ENCODE peak calls at places on chromosomes 11 and 22, in ten cellular contexts. H, L, O, S, M, Z, Y, R, F and T are unnamed samples. For H3K36me3, the result is how much of the 10 kb centered on the place peaks cover.

GRCh38 chr22:17213976-17214375 is 5.3 kb downstream of the ADA2 start:
- DNase-seq in H (peak), L (peak), O (peak), S (peak), M (peak), Z (peak), Y (no peak), R (peak), F (peak), T (peak)

GRCh38 chr11:82557274-82557673 is 176.4 kb downstream of the FAM181B start:
- DNase-seq in H (no peak), L (no peak), O (no peak), S (no peak), M (peak), Z (no peak), Y (no peak), R (no peak), F (peak), T (no peak)

GRCh38 chr11:19753451-19754041 is 40.9 kb downstream of the NAV2 start:
- DNase-seq in H (no peak), L (peak), O (peak), S (no peak), M (no peak), Z (no peak), Y (peak), R (peak), F (peak), T (no peak)

GRCh38 chr11:68872216-68873003 is 30.7 kb upstream of the CPT1A start:
- DNase-seq in H (no peak), L (no peak), O (peak), S (peak), M (no peak), Z (no peak), Y (no peak), R (peak), F (no peak), T (no peak)

GRCh38 chr22:16609548-16610261 is 17.1 kb upstream of the CCT8L2 start:
- DNase-seq in H (no peak), L (no peak), O (no peak), S (no peak), M (no peak), Z (no peak), Y (no peak), R (no peak), F (no peak), T (no peak)

GRCh38 chr11:133790995-133791394 is 54.3 kb downstream of the SPATA19 start:
- DNase-seq in H (no peak), L (no peak), O (no peak), S (no peak), M (no peak), Z (no peak), Y (no peak), R (no peak), F (no peak), T (no peak)

GRCh38 chr22:28904211-28904808 is 20.9 kb downstream of the ZNRF3 start:
- DNase-seq in H (no peak), L (no peak), O (no peak), S (peak), M (no peak), Z (no peak), Y (no peak), R (no peak), F (no peak), T (no peak)

GRCh38 chr11:3959015-3959917 is 103.8 kb downstream of the STIM1 start:
- DNase-seq in H (no peak), L (no peak), O (peak), S (peak), M (no peak), Z (no peak), Y (no peak), R (no peak), F (no peak), T (no peak)

GRCh38 chr11:56410801-56411200 is 1.7 kb upstream of the OR5AL1 start:
- DNase-seq in H (no peak), L (no peak), O (no peak), S (no peak), M (no peak), Z (no peak), Y (no peak), R (no peak), F (no peak), T (no peak)

GRCh38 chr22:37571258-37571991 is 8.5 kb downstream of the LGALS2 start:
- DNase-seq in H (no peak), L (no peak), O (no peak), S (no peak), M (no peak), Z (peak), Y (peak), R (no peak), F (no peak), T (no peak)

GRCh38 chr11:120302001-120302805 is 22.9 kb upstream of the TLCD5 start:
- DNase-seq in H (no peak), L (peak), O (no peak), S (no peak), M (no peak), Z (peak), Y (peak), R (peak), F (peak), T (no peak)

GRCh38 chr22:47114813-47115517 is 352.5 kb downstream of the TBC1D22A start:
- DNase-seq in H (no peak), L (no peak), O (no peak), S (no peak), M (no peak), Z (no peak), Y (no peak), R (no peak), F (no peak), T (no peak)

GRCh38 chr11:76035020-76035419 is 171.3 kb downstream of the WNT11 start:
- DNase-seq in H (no peak), L (no peak), O (no peak), S (no peak), M (no peak), Z (no peak), Y (no peak), R (no peak), F (no peak), T (no peak)

GRCh38 chr11:16924462-16924825 is 89.8 kb downstream of the PLEKHA7 start:
- DNase-seq in H (no peak), L (no peak), O (no peak), S (no peak), M (no peak), Z (no peak), Y (no peak), R (no peak), F (no peak), T (no peak)

GRCh38 chr11:44065851-44066731 is at the start of gene ACCS:
- DNase-seq in H (peak), L (peak), O (peak), S (peak), M (peak), Z (peak), Y (peak), R (peak), F (peak), T (peak)

GRCh38 chr11:126164781-126165180 is 46.7 kb downstream of the RPUSD4 start:
- DNase-seq in H (no peak), L (no peak), O (no peak), S (no peak), M (no peak), Z (no peak), Y (no peak), R (no peak), F (no peak), T (no peak)

GRCh38 chr11:86292912-86293606 is 9.0 kb upstream of the HIKESHI start:
- DNase-seq in H (no peak), L (no peak), O (no peak), S (no peak), M (no peak), Z (no peak), Y (no peak), R (no peak), F (no peak), T (no peak)

GRCh38 chr11:86537541-86538222 is 134.7 kb downstream of the ME3 start:
- DNase-seq in H (no peak), L (no peak), O (peak), S (peak), M (no peak), Z (no peak), Y (no peak), R (no peak), F (no peak), T (no peak)

GRCh38 chr11:121497176-121497995 is 44.6 kb upstream of the SORL1-AS1 start:
- DNase-seq in H (no peak), L (no peak), O (no peak), S (peak), M (no peak), Z (no peak), Y (no peak), R (no peak), F (no peak), T (no peak)

GRCh38 chr11:14908214-14908880 is 16.3 kb upstream of the CYP2R1 start:
- DNase-seq in H (no peak), L (no peak), O (peak), S (peak), M (no peak), Z (peak), Y (no peak), R (no peak), F (no peak), T (no peak)

GRCh38 chr22:17429516-17429915 is 60.3 kb downstream of the CECR2 start:
- DNase-seq in H (no peak), L (no peak), O (no peak), S (no peak), M (no peak), Z (no peak), Y (no peak), R (no peak), F (no peak), T (no peak)

GRCh38 chr22:19001204-19001603 is 65.1 kb upstream of the PRODH start:
- DNase-seq in H (no peak), L (no peak), O (no peak), S (no peak), M (no peak), Z (no peak), Y (no peak), R (no peak), F (no peak), T (no peak)

GRCh38 chr11:8056810-8057463 is 24.1 kb upstream of the TUB start:
- DNase-seq in H (no peak), L (peak), O (no peak), S (no peak), M (peak), Z (peak), Y (no peak), R (no peak), F (no peak), T (peak)

GRCh38 chr11:24593332-24593731 is 96.5 kb downstream of the LUZP2 start:
- DNase-seq in H (no peak), L (no peak), O (no peak), S (no peak), M (peak), Z (no peak), Y (no peak), R (no peak), F (no peak), T (no peak)

GRCh38 chr11:89489930-89490329 is 1.2 kb downstream of the NOX4 start:
- DNase-seq in H (no peak), L (no peak), O (no peak), S (no peak), M (no peak), Z (no peak), Y (no peak), R (no peak), F (no peak), T (no peak)

GRCh38 chr11:3916962-3917361 is 61.5 kb downstream of the STIM1 start:
- DNase-seq in H (no peak), L (no peak), O (no peak), S (no peak), M (no peak), Z (no peak), Y (no peak), R (no peak), F (no peak), T (no peak)

GRCh38 chr22:49609207-49609876 is 218.3 kb downstream of the BRD1 start:
- DNase-seq in H (no peak), L (no peak), O (no peak), S (no peak), M (peak), Z (peak), Y (no peak), R (peak), F (peak), T (no peak)

GRCh38 chr11:2797741-2798361 is 87.7 kb downstream of the CDKN1C start:
- DNase-seq in H (peak), L (peak), O (no peak), S (no peak), M (peak), Z (peak), Y (no peak), R (peak), F (peak), T (peak)

GRCh38 chr11:121967131-121967689 is 148.8 kb downstream of the BLID start:
- DNase-seq in H (no peak), L (no peak), O (no peak), S (no peak), M (no peak), Z (no peak), Y (no peak), R (no peak), F (no peak), T (no peak)

GRCh38 chr22:27370987-27371386 is 430.6 kb downstream of the MN1 start:
- DNase-seq in H (no peak), L (no peak), O (no peak), S (no peak), M (no peak), Z (no peak), Y (no peak), R (no peak), F (no peak), T (no peak)

GRCh38 chr11:7591107-7591894 is 77.5 kb downstream of the PPFIBP2 start:
- DNase-seq in H (no peak), L (no peak), O (no peak), S (no peak), M (no peak), Z (no peak), Y (no peak), R (no peak), F (no peak), T (no peak)

GRCh38 chr11:103525069-103525468 is 415.8 kb downstream of the DYNC2H1 start:
- DNase-seq in H (no peak), L (no peak), O (peak), S (peak), M (no peak), Z (no peak), Y (peak), R (no peak), F (no peak), T (no peak)

GRCh38 chr22:42388130-42388797 is 43.9 kb downstream of the NFAM1 start:
- DNase-seq in H (peak), L (no peak), O (no peak), S (peak), M (no peak), Z (peak), Y (peak), R (no peak), F (no peak), T (no peak)

GRCh38 chr11:15118431-15118830 is 3.7 kb downstream of the INSC start:
- DNase-seq in H (no peak), L (no peak), O (no peak), S (no peak), M (no peak), Z (no peak), Y (no peak), R (no peak), F (no peak), T (no peak)

DNA sequence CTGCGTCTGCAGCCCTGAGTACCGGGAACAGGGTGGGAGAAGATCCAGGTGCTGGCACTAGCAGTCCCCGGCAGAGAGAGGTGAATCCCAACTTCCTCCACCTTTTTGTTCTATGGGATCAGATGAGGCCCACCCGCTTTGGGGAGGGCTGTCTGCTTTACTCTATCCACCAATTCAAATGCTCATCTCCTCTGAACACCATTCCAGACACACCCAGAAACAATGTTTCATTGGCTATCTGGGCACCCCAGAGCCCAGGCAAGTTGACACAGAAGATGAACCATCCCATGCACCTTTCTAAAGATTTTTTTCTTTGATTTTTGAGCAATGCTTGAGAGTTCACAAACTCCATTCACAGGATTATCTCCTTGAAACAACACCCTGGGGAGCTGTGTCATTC is 78.0 kb downstream of the PARVB start:
- DNase-seq in H (no peak), L (no peak), O (no peak), S (no peak), M (no peak), Z (no peak), Y (no peak), R (no peak), F (no peak), T (no peak)
- H3K36me3 ChIP-seq in H (under half), L (under half), O (under half), S (under half), M (under half), Z (under half), Y (under half), R (under half), F (under half), T (under half)

GRCh38 chr11:59918987-59919589 is 19.1 kb upstream of the OOSP1 start:
- DNase-seq in H (peak), L (peak), O (peak), S (peak), M (peak), Z (peak), Y (peak), R (no peak), F (no peak), T (no peak)
- TF ChIP-seq CTCF in H (peak), L (peak), O (peak), S (peak), M (no peak), Z (peak), Y (peak), R (peak), F (peak), T (peak)

GRCh38 chr11:96905663-96906062 is 515.9 kb downstream of the JRKL start:
- DNase-seq in H (no peak), L (no peak), O (no peak), S (no peak), M (no peak), Z (no peak), Y (no peak), R (no peak), F (no peak), T (no peak)
- H3K36me3 ChIP-seq in H (under half), L (under half), O (under half), S (under half), M (under half), Z (under half), Y (under half), R (under half), F (under half), T (under half)

DNA sequence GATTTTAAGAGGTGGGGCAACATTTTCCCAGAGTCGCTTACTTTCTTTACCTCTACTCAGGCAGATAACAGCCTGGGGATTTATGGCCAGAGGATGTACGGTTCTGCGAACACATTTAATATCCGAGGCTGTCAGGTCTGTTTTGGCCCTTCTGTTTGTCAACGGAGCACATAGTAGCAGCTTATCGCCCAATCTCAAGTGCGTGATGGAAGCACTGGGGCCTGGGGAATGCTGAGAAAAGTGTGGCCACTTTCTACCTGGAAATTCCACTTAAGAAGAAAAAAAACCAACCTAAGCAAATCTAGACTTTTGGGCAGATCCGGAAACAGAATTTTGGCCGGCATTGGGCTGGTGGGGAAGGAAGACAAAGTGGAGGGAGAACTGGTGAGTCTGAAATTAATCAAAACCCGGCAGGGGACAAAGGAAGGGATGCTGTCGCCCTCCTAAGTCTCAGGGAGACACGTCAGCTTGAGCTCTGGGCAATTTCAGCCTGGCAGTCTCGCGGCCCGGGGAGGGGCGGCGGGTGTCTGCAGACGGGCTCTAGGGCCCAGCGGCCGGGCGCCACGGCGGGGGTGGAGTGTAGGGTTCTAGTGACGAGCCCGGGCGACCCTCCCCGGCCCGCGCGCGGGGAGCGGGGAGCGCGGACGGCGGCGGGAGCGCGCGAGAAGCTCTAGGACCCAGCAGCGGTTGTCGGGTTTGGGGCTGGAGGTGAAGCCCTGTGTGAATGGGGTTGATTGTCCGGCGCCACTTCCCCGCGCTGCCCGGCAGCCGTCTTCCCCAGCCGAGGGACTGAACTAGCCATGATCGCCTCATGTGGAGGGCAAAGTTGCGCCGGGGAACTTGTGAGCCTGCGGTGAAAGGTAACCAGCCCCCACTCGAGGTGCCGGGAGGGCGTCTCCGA is at the start of gene AMOTL1:
- DNase-seq in H (peak), L (peak), O (peak), S (peak), M (peak), Z (peak), Y (peak), R (peak), F (peak), T (peak)
- TF ChIP-seq CTCF in H (no peak), L (no peak), O (peak), S (no peak), M (no peak), Z (no peak), Y (no peak), R (peak), F (no peak), T (peak)

DNA sequence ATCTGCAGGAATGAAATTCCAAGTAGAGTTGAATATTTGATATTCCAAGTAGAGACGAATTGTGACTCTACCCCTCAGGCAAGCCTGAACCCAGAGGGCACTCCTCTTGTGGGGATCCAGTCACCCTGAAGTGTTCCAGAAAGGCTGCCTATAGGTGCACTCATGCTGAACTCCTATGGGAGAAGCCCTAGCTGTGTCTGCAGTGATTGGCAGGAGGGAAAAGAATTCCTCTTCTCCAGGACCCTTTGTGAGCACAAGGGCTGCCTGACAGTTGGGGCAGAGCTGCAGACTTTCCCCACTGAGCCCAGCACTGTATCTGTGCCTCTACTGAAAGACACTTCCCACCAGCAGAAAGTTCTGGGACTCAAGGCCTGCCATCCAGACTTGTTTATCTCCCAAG is 35.0 kb downstream of the BBOX1 start:
- DNase-seq in H (no peak), L (no peak), O (no peak), S (no peak), M (no peak), Z (no peak), Y (no peak), R (no peak), F (no peak), T (no peak)
- H3K36me3 ChIP-seq in H (under half), L (under half), O (under half), S (under half), M (under half), Z (under half), Y (under half), R (under half), F (under half), T (under half)

DNA sequence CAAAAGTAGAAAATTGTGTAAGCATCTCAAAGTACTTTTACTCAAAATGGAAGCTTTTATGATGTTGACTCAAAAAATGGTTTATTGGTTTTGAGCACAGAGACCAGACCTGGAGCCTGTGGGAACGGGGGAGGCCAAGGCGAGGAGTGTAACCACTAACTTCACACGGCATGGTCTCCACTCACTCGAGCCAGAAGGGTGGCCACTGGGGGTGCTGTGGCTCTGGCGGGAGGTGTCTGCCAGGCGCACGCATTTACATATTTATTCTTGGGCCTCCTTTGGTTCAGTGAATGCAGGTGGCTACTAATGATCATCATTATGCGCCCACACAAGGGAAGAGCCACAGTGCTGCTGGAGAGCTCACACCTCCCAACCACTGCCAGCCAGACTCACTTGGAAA is 64.6 kb downstream of the FLRT1 start:
- DNase-seq in H (no peak), L (no peak), O (no peak), S (no peak), M (no peak), Z (no peak), Y (no peak), R (no peak), F (no peak), T (no peak)
- TF ChIP-seq CTCF in H (peak), L (no peak), O (peak), S (peak), M (no peak), Z (no peak), Y (no peak), R (no peak), F (no peak), T (no peak)

GRCh38 chr11:128765571-128766530 is 72.0 kb downstream of the FLI1 start:
- DNase-seq in H (no peak), L (no peak), O (no peak), S (no peak), M (no peak), Z (no peak), Y (no peak), R (no peak), F (no peak), T (no peak)
- H3K36me3 ChIP-seq in H (under half), L (under half), O (under half), S (under half), M (under half), Z (under half), Y (under half), R (half or more), F (half or more), T (under half)